ENCODE peak calls at places on chromosomes 1 and 21, in six cellular contexts. B, H, R, U, A and E are unnamed samples.

GRCh38 chr1:10793129-10793651 is 3.3 kb downstream of the CASZ1 start:
- DNase-seq in B (peak), H (no peak), R (no peak), U (peak), A (no peak), E (peak)

GRCh38 chr1:78279051-78279450 is 211.7 kb upstream of the PTGFR start:
- DNase-seq in B (peak), H (no peak), R (no peak), U (peak), A (no peak), E (peak)

GRCh38 chr1:7704214-7705047 is 66.7 kb upstream of the VAMP3 start:
- DNase-seq in B (peak), H (peak), R (peak), U (peak), A (peak), E (peak)

GRCh38 chr1:60228253-60228594 is 154.7 kb upstream of the C1orf87 start:
- DNase-seq in B (no peak), H (no peak), R (no peak), U (no peak), A (no peak), E (peak)

GRCh38 chr1:212219679-212220463 is 65.3 kb upstream of the PPP2R5A start:
- DNase-seq in B (peak), H (no peak), R (no peak), U (peak), A (no peak), E (peak)

GRCh38 chr1:157201767-157202166 is 63.6 kb upstream of the ETV3 start:
- DNase-seq in B (no peak), H (no peak), R (peak), U (no peak), A (no peak), E (no peak)

GRCh38 chr1:25917996-25918395 is 11.8 kb upstream of the STMN1 start:
- DNase-seq in B (peak), H (no peak), R (no peak), U (peak), A (no peak), E (no peak)

GRCh38 chr1:40668769-40669525 is 3.5 kb upstream of the RIMS3 start:
- DNase-seq in B (peak), H (peak), R (peak), U (peak), A (peak), E (peak)

GRCh38 chr1:6603851-6604558 is 1.3 kb upstream of the KLHL21 start:
- DNase-seq in B (peak), H (peak), R (peak), U (peak), A (no peak), E (peak)

GRCh38 chr1:97243973-97244560 is 522.5 kb downstream of the PTBP2 start:
- DNase-seq in B (peak), H (no peak), R (no peak), U (peak), A (peak), E (peak)

GRCh38 chr1:167755568-167756145 is 33.9 kb downstream of the MPZL1 start:
- DNase-seq in B (no peak), H (no peak), R (no peak), U (no peak), A (no peak), E (no peak)

GRCh38 chr1:40755052-40755451 is 28.5 kb upstream of the KCNQ4 start:
- DNase-seq in B (no peak), H (no peak), R (no peak), U (peak), A (no peak), E (peak)

GRCh38 chr1:93874025-93874651 is 4.9 kb downstream of the DNTTIP2 start:
- DNase-seq in B (peak), H (no peak), R (no peak), U (peak), A (peak), E (peak)

GRCh38 chr1:24875257-24875656 is 54.8 kb downstream of the RUNX3 start:
- DNase-seq in B (no peak), H (no peak), R (no peak), U (no peak), A (no peak), E (no peak)

GRCh38 chr1:30679201-30679975 is 44.0 kb downstream of the MATN1 start:
- DNase-seq in B (no peak), H (no peak), R (no peak), U (no peak), A (no peak), E (no peak)

GRCh38 chr1:65564493-65564892 is 144.0 kb downstream of the LEPR start:
- DNase-seq in B (no peak), H (no peak), R (no peak), U (no peak), A (no peak), E (no peak)

GRCh38 chr1:169550294-169550693 is 36.0 kb downstream of the F5 start:
- DNase-seq in B (peak), H (no peak), R (no peak), U (peak), A (peak), E (peak)

GRCh38 chr1:201022824-201023516 is 544 bp downstream of the KIF21B start:
- DNase-seq in B (no peak), H (no peak), R (no peak), U (no peak), A (peak), E (no peak)

GRCh38 chr1:212701910-212702309 is 2.3 kb upstream of the BATF3 start:
- DNase-seq in B (no peak), H (no peak), R (no peak), U (no peak), A (no peak), E (no peak)

GRCh38 chr1:188782220-188782841 is 1695.3 kb downstream of the BRINP3 start:
- DNase-seq in B (peak), H (no peak), R (no peak), U (peak), A (peak), E (no peak)
- TF ChIP-seq CTCF in B (no peak), H (no peak), R (no peak), U (no peak), A (peak), E (peak)

GRCh38 chr1:244557565-244557964 is 95.4 kb upstream of the DESI2 start:
- DNase-seq in B (no peak), H (no peak), R (no peak), U (no peak), A (no peak), E (no peak)
- TF ChIP-seq CTCF in B (no peak), H (no peak), R (no peak), U (no peak), A (no peak), E (no peak)

GRCh38 chr21:40016667-40017066 is 149.4 kb downstream of the PCP4 start:
- DNase-seq in B (no peak), H (no peak), R (no peak), U (no peak), A (no peak), E (no peak)
- TF ChIP-seq CTCF in B (no peak), H (no peak), R (no peak), U (no peak), A (no peak), E (no peak)

GRCh38 chr1:2098301-2098698 is 48.1 kb downstream of the PRKCZ start:
- DNase-seq in B (no peak), H (no peak), R (no peak), U (no peak), A (no peak), E (no peak)
- TF ChIP-seq CTCF in B (no peak), H (no peak), R (no peak), U (no peak), A (no peak), E (no peak)

DNA sequence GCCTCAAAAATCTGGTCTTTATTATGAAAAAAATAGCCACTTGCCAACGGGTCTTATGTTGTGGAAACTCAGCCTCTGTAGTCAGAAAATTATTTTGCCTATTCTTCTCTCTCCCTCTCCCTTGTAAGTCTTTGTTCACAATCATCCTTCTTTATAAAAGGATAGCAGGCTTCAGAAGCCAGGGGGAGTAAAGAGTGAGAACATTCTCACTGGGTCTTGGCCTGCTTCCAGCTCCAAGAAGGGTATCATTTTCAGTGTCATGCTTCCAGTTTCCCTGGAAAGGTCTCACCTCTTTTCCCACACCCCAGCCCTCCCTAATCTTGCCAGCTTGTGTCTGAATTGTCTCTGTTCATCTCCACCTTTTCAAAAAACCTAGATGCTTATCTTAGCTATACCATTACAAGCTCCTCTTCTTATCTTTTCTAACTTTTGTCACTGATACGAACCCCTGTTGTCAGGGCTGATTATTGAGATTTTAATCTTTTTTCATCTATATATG is 346.2 kb upstream of the LRRC7 start:
- DNase-seq in B (no peak), H (no peak), R (no peak), U (no peak), A (no peak), E (no peak)
- TF ChIP-seq CTCF in B (no peak), H (no peak), R (no peak), U (no peak), A (no peak), E (no peak)

DNA sequence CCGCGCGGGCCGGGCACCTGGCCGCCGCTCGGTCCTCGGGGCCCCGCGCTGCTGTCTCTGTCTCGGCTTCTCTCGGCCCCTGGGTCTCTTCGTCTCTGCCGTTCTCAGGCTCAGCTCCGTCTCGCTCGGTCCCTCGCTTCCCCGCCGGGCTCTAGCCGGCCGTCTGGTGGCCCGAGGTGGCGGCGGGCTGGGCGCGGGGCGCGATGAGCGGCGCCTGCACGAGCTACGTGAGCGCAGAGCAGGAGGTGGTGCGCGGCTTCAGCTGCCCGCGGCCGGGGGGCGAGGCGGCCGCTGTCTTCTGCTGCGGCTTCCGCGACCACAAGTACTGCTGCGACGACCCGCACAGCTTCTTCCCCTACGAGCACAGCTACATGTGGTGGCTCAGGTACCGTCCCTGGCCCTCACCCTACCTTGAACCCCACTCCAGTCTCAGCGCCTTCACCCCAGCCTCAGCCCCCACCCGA is 355 bp downstream of the SHISAL2A start:
- DNase-seq in B (peak), H (no peak), R (no peak), U (no peak), A (peak), E (no peak)
- TF ChIP-seq CTCF in B (no peak), H (no peak), R (no peak), U (no peak), A (no peak), E (no peak)

GRCh38 chr1:152658649-152659048 is 4.5 kb upstream of the LCE2D start:
- DNase-seq in B (no peak), H (no peak), R (no peak), U (no peak), A (no peak), E (no peak)
- TF ChIP-seq CTCF in B (no peak), H (no peak), R (no peak), U (no peak), A (no peak), E (no peak)

GRCh38 chr1:153639280-153639679 is 5.4 kb downstream of the CHTOP start:
- DNase-seq in B (no peak), H (no peak), R (no peak), U (no peak), A (no peak), E (no peak)

GRCh38 chr1:153642161-153642560 is 8.3 kb downstream of the CHTOP start:
- DNase-seq in B (no peak), H (no peak), R (no peak), U (no peak), A (no peak), E (no peak)

GRCh38 chr1:153638261-153638660 is 4.4 kb downstream of the CHTOP start:
- DNase-seq in B (no peak), H (no peak), R (no peak), U (no peak), A (no peak), E (no peak)

GRCh38 chr1:153643100-153643499 is 9.2 kb downstream of the CHTOP start:
- DNase-seq in B (no peak), H (no peak), R (no peak), U (no peak), A (no peak), E (no peak)

DNA sequence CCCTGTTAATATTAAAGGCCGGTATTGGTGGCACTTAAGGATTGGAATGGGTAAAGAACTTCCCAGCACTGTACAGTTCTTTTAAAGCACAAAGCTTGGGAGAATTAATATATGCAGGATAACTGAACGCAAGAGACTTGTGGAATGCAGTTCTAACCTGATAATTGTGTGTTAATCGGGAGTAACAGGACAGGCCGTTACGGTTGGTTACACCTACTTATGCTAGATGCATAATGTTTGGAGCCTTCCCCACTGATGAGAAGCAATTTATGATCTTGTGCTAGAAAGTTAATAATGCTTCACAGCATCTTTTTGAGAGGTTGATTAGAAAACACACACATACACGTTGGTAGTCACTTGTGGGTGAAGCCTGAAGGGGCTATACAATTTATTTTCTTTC is 7.0 kb downstream of the CHTOP start:
- DNase-seq in B (no peak), H (no peak), R (no peak), U (no peak), A (no peak), E (no peak)
- TF ChIP-seq CTCF in B (no peak), H (no peak), R (no peak), U (no peak), A (no peak), E (no peak)

DNA sequence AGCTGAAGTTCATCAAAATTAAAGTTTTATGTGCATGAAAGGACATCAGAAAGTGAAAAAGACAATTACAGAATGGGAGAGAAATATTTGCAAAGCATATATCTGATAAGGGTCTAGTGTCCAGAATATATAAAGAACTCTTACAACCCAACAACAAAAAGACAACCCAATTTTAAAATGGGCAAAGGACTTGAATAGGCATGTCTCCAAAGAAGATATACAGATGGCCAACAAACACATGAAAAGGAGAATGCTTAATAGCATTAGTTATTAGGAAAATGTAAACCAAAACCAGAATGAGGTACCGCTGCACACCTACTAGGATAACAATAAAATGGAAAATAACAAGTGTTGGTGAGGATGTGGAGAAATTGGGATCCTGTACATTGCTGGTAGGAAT is 1.7 kb upstream of the PSEN2 start:
- DNase-seq in B (no peak), H (no peak), R (no peak), U (no peak), A (no peak), E (no peak)
- TF ChIP-seq CTCF in B (no peak), H (no peak), R (no peak), U (no peak), A (no peak), E (no peak)